ENCODE peak calls at places on chromosomes 3 and 15, in eight cellular contexts. G, I, N, V, K, E, C and Y are unnamed samples.

GRCh38 chr15:92845109-92845508 is 55.0 kb upstream of the CHD2 start:
- DNase-seq in N (peak; percentile 60), V (no peak), C (no peak), G (peak; percentile 61), K (no peak), I (no peak), E (peak; percentile 88), Y (no peak)

GRCh38 chr3:72629191-72629611 is 219.0 kb downstream of the SHQ1 start:
- DNase-seq in I (no peak), E (no peak), V (no peak), C (no peak), G (no peak), N (no peak), K (no peak), Y (no peak)

GRCh38 chr15:52728899-52729298 is 49.7 kb upstream of the ATOSA start:
- DNase-seq in K (no peak), V (no peak), E (peak; percentile 40), I (peak; percentile 65), G (peak; percentile 82), N (peak; percentile 30), C (no peak), Y (no peak)

GRCh38 chr15:97902140-97902780 is 58.2 kb upstream of the ARRDC4 start:
- DNase-seq in E (peak; percentile 77), V (no peak), K (no peak), I (no peak), C (no peak), G (peak; percentile 56), N (peak; percentile 82), Y (no peak)

GRCh38 chr3:186534113-186534669 is 10.0 kb downstream of the CRYGS start:
- DNase-seq in N (no peak), I (no peak), C (no peak), G (no peak), E (no peak), K (no peak), V (no peak), Y (no peak)

GRCh38 chr15:80978685-80979084 is 10.9 kb downstream of the MESD start:
- DNase-seq in V (no peak), I (peak; percentile 66), K (no peak), G (peak; percentile 36), C (no peak), N (peak; percentile 45), E (no peak), Y (no peak)

GRCh38 chr15:96181873-96182301 is 148.6 kb upstream of the NR2F2 start:
- DNase-seq in N (peak; percentile 23), V (no peak), I (peak; percentile 20), G (peak; percentile 88), C (no peak), K (no peak), E (no peak), Y (no peak)

GRCh38 chr3:35671483-35671882 is 32.2 kb downstream of the ARPP21 start:
- DNase-seq in N (no peak), E (no peak), G (no peak), K (no peak), I (no peak), V (no peak), C (no peak), Y (no peak)

GRCh38 chr3:138949445-138950005 is 2.5 kb downstream of the FOXL2NB start:
- DNase-seq in V (no peak), N (no peak), G (no peak), E (no peak), K (no peak), I (no peak), C (no peak), Y (no peak)

GRCh38 chr3:151593923-151594322 is 133.1 kb upstream of the IGSF10 start:
- DNase-seq in G (peak; percentile 13), K (no peak), I (no peak), E (no peak), C (no peak), N (no peak), V (no peak), Y (no peak)

GRCh38 chr3:69088033-69088432 is 3.3 kb downstream of the ARL6IP5 start:
- DNase-seq in N (no peak), E (peak; percentile 41), C (no peak), K (no peak), G (peak; percentile 64), V (no peak), I (no peak), Y (no peak)

GRCh38 chr15:50993598-50993997 is 85.1 kb downstream of the AP4E1 start:
- DNase-seq in E (no peak), C (no peak), N (no peak), K (no peak), I (no peak), G (peak; percentile 29), V (no peak), Y (no peak)

GRCh38 chr3:152657002-152657400 is 177.9 kb upstream of the P2RY1 start:
- DNase-seq in V (no peak), G (no peak), N (peak; percentile 26), E (no peak), I (no peak), C (no peak), K (no peak), Y (no peak)

GRCh38 chr3:152658977-152659376 is 176.0 kb upstream of the P2RY1 start:
- DNase-seq in E (no peak), G (no peak), K (no peak), C (no peak), N (no peak), V (no peak), I (no peak), Y (no peak)

GRCh38 chr3:152664766-152665165 is 170.2 kb upstream of the P2RY1 start:
- DNase-seq in E (no peak), G (no peak), I (no peak), N (no peak), K (no peak), V (no peak), C (no peak), Y (no peak)

GRCh38 chr3:152667267-152667666 is 167.7 kb upstream of the P2RY1 start:
- DNase-seq in E (no peak), I (no peak), V (no peak), K (no peak), N (no peak), G (no peak), C (no peak), Y (no peak)

DNA sequence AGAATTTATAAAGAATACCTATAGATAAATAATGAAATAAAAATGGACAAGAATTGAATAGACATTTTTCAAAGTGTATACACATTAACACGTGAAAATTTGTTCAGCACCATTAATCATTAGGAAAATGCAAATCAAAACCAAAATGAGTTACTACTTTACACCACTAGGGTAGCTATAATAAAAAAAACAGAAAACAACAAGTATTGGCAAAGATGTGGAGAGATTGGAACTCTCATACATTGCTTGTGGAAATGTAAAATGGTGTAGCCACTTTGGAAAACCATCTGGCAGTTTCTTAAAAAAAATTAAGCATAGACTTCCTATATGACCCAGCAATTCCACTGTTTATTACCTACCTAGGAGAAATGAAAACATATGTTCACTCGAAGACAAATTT is 172.8 kb upstream of the P2RY1 start:
- DNase-seq in G (no peak), K (no peak), N (no peak), C (no peak), E (no peak), I (no peak), V (no peak), Y (no peak)
- TF ChIP-seq CTCF in G (peak; percentile 4), K (no peak), N (no peak), C (no peak), E (no peak), I (no peak), V (peak; percentile 41), Y (peak; percentile 65)

DNA sequence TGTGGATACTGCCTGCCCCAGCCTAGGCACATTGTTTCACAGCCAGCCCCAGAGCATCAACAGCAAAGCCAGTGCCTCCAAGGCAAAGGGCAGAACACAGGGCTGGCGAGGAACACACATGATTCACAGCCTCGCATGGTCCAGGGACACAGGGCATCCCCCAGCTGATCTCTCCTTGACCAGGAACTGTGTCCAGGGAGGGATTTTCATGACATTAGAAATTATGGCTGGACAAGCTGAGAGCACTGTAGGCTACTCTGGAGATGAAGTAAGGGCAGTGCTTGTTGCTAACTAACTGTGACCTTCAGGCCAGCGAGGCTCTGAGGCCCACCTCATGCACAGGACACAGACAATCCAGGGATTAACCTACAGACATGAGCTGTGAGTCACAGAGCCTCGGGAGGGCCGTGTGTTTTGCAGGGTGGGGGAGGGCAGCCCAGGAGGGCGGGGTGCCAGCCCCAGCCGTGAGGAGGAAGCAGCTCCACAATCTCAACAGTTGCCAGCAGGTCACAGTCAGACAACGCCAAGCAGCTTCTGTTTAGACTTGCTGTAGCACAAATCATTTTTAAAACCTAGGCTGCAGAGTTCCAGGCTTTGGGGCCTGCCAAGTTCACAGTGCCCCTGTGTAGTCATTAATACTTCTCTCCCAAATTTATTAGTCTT is 114.9 kb downstream of the ETFA start:
- DNase-seq in I (peak; percentile 69), V (no peak), E (no peak), K (peak; percentile 21), G (peak; percentile 86), C (no peak), N (peak; percentile 55), Y (no peak)
- TF ChIP-seq CTCF in I (no peak), V (no peak), E (no peak), K (no peak), G (no peak), C (no peak), N (no peak), Y (no peak)

GRCh38 chr3:126937533-126938432 is 45.1 kb upstream of the PLXNA1 start:
- DNase-seq in V (no peak), E (no peak), C (no peak), K (no peak), G (no peak), I (no peak), N (no peak), Y (no peak)

GRCh38 chr3:126936853-126937395 is 46.0 kb upstream of the PLXNA1 start:
- DNase-seq in I (no peak), N (no peak), E (no peak), C (no peak), V (no peak), K (no peak), G (no peak), Y (no peak)

GRCh38 chr3:126941721-126942270 is 41.1 kb upstream of the PLXNA1 start:
- DNase-seq in G (no peak), K (no peak), V (no peak), I (no peak), E (no peak), C (no peak), N (no peak), Y (no peak)

GRCh38 chr3:126938520-126939346 is 44.2 kb upstream of the PLXNA1 start:
- DNase-seq in N (no peak), C (no peak), K (no peak), V (no peak), G (no peak), E (no peak), I (no peak), Y (no peak)

GRCh38 chr3:126939347-126939735 is 43.6 kb upstream of the PLXNA1 start:
- DNase-seq in C (no peak), N (no peak), G (no peak), K (no peak), I (no peak), E (no peak), V (no peak), Y (no peak)
- TF ChIP-seq CTCF in C (peak; percentile 11), N (peak; percentile 46), G (peak; percentile 17), K (peak; percentile 17), I (no peak), E (no peak), V (no peak), Y (no peak)

DNA sequence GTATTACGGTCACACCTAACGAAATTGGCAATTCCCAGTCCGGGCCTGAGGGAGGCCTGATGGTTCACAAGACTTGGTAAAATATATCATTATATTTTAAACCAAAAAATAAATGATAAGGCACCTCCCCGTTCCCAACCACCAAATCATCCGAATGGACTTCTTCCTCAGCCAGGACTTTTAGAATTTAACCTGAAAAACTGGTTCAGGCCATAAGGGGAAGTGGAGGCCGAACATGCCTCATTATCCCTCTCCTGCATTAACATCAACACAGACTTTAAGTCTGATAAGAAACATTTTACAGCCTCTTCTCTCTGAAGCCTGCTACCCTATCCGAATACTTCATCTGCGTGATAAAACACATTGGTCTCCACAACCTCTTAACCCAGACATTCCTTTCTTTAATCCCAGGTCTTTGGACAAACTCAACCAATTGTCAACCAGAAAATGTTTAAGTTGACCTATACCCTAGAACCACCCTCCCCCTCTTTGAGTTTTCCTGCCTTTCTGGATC is 800 bp upstream of the SLC41A3 start:
- DNase-seq in V (no peak), N (no peak), I (no peak), C (no peak), E (no peak), K (no peak), G (no peak), Y (no peak)
- TF ChIP-seq CTCF in V (no peak), N (no peak), I (no peak), C (no peak), E (no peak), K (no peak), G (no peak), Y (no peak)